ENCODE peak calls at places on chromosomes 12 and 14, in seven cellular contexts. One of them, this sample, is unnamed. For H3K27me3, the result is how much of the 10 kb centered on the place peaks cover.

GRCh38 chr12:6062427-6063378 is 61.8 kb downstream of the VWF start:
- DNase-seq in stomach: peak
- DNase-seq in uterus: peak
- DNase-seq in CD4-positive, CD25-positive, alpha-beta regulatory T cell: peak
- DNase-seq in GM12878: no peak
- DNase-seq in SJCRH30: peak
- DNase-seq in right cardiac atrium: peak
- DNase-seq in this sample: peak

GRCh38 chr14:72433511-72433910 is 460.4 kb downstream of the DPF3 start:
- DNase-seq in stomach: no peak
- DNase-seq in CD4-positive, CD25-positive, alpha-beta regulatory T cell: no peak
- DNase-seq in SJCRH30: no peak
- DNase-seq in GM12878: no peak
- DNase-seq in uterus: no peak
- DNase-seq in right cardiac atrium: no peak
- DNase-seq in this sample: no peak

GRCh38 chr12:2049604-2050540 is 2.9 kb upstream of the CACNA1C start:
- DNase-seq in SJCRH30: no peak
- DNase-seq in right cardiac atrium: no peak
- DNase-seq in uterus: no peak
- DNase-seq in CD4-positive, CD25-positive, alpha-beta regulatory T cell: no peak
- DNase-seq in GM12878: no peak
- DNase-seq in stomach: no peak
- DNase-seq in this sample: no peak

GRCh38 chr12:121741743-121742142 is 29.2 kb downstream of the TMEM120B start:
- DNase-seq in SJCRH30: no peak
- DNase-seq in uterus: no peak
- DNase-seq in CD4-positive, CD25-positive, alpha-beta regulatory T cell: no peak
- DNase-seq in right cardiac atrium: no peak
- DNase-seq in stomach: no peak
- DNase-seq in GM12878: no peak
- DNase-seq in this sample: no peak

GRCh38 chr12:110537605-110538409 is 35.7 kb downstream of the RAD9B start:
- DNase-seq in stomach: peak
- DNase-seq in GM12878: no peak
- DNase-seq in CD4-positive, CD25-positive, alpha-beta regulatory T cell: no peak
- DNase-seq in right cardiac atrium: peak
- DNase-seq in uterus: no peak
- DNase-seq in SJCRH30: peak
- DNase-seq in this sample: no peak

GRCh38 chr14:29236848-29237247 is 470.3 kb downstream of the FOXG1 start:
- DNase-seq in GM12878: no peak
- DNase-seq in stomach: no peak
- DNase-seq in right cardiac atrium: no peak
- DNase-seq in uterus: no peak
- DNase-seq in CD4-positive, CD25-positive, alpha-beta regulatory T cell: no peak
- DNase-seq in SJCRH30: no peak
- DNase-seq in this sample: no peak

GRCh38 chr14:63926641-63927040 is 73.8 kb downstream of the SYNE2 start:
- DNase-seq in GM12878: no peak
- DNase-seq in uterus: no peak
- DNase-seq in CD4-positive, CD25-positive, alpha-beta regulatory T cell: no peak
- DNase-seq in stomach: no peak
- DNase-seq in SJCRH30: no peak
- DNase-seq in right cardiac atrium: no peak
- DNase-seq in this sample: no peak

GRCh38 chr14:23640524-23641141 is 4.5 kb downstream of the DHRS2 start:
- DNase-seq in GM12878: no peak
- DNase-seq in right cardiac atrium: peak
- DNase-seq in CD4-positive, CD25-positive, alpha-beta regulatory T cell: no peak
- DNase-seq in uterus: peak
- DNase-seq in stomach: no peak
- DNase-seq in SJCRH30: peak
- DNase-seq in this sample: no peak

GRCh38 chr12:29858270-29858786 is 74.6 kb upstream of the TMTC1 start:
- DNase-seq in right cardiac atrium: no peak
- DNase-seq in GM12878: peak
- DNase-seq in uterus: no peak
- DNase-seq in CD4-positive, CD25-positive, alpha-beta regulatory T cell: no peak
- DNase-seq in stomach: no peak
- DNase-seq in SJCRH30: no peak
- DNase-seq in this sample: no peak

GRCh38 chr14:89669209-89669608 is 252.2 kb upstream of the FOXN3 start:
- DNase-seq in right cardiac atrium: peak
- DNase-seq in uterus: no peak
- DNase-seq in SJCRH30: no peak
- DNase-seq in stomach: no peak
- DNase-seq in CD4-positive, CD25-positive, alpha-beta regulatory T cell: no peak
- DNase-seq in GM12878: no peak
- DNase-seq in this sample: no peak

GRCh38 chr12:128856791-128857078 is 3.5 kb downstream of the GLT1D1 start:
- DNase-seq in SJCRH30: no peak
- DNase-seq in GM12878: no peak
- DNase-seq in CD4-positive, CD25-positive, alpha-beta regulatory T cell: no peak
- DNase-seq in right cardiac atrium: no peak
- DNase-seq in stomach: no peak
- DNase-seq in uterus: no peak
- DNase-seq in this sample: no peak

GRCh38 chr14:98290596-98290995 is 981.4 kb downstream of the BCL11B start:
- DNase-seq in SJCRH30: no peak
- DNase-seq in GM12878: no peak
- DNase-seq in right cardiac atrium: no peak
- DNase-seq in stomach: no peak
- DNase-seq in CD4-positive, CD25-positive, alpha-beta regulatory T cell: no peak
- DNase-seq in uterus: no peak
- DNase-seq in this sample: no peak

GRCh38 chr14:60878536-60878935 is 102.3 kb downstream of the TRMT5 start:
- DNase-seq in CD4-positive, CD25-positive, alpha-beta regulatory T cell: no peak
- DNase-seq in uterus: no peak
- DNase-seq in stomach: no peak
- DNase-seq in GM12878: no peak
- DNase-seq in right cardiac atrium: no peak
- DNase-seq in SJCRH30: no peak
- DNase-seq in this sample: no peak

GRCh38 chr12:114689075-114689994 is 5.4 kb upstream of the TBX3 start:
- DNase-seq in uterus: no peak
- DNase-seq in right cardiac atrium: no peak
- DNase-seq in stomach: no peak
- DNase-seq in GM12878: no peak
- DNase-seq in SJCRH30: no peak
- DNase-seq in CD4-positive, CD25-positive, alpha-beta regulatory T cell: no peak
- DNase-seq in this sample: no peak
- H3K27me3 ChIP-seq in uterus: under half
- H3K27me3 ChIP-seq in right cardiac atrium: under half
- H3K27me3 ChIP-seq in stomach: half or more
- H3K27me3 ChIP-seq in GM12878: under half
- H3K27me3 ChIP-seq in SJCRH30: under half
- H3K27me3 ChIP-seq in CD4-positive, CD25-positive, alpha-beta regulatory T cell: under half
- H3K27me3 ChIP-seq in this sample: under half

GRCh38 chr12:124565071-124565491 is 2.3 kb downstream of the NCOR2 start:
- DNase-seq in GM12878: no peak
- DNase-seq in SJCRH30: no peak
- DNase-seq in stomach: no peak
- DNase-seq in uterus: no peak
- DNase-seq in CD4-positive, CD25-positive, alpha-beta regulatory T cell: no peak
- DNase-seq in right cardiac atrium: no peak
- DNase-seq in this sample: no peak
- H3K4me3 ChIP-seq in GM12878: peak
- H3K4me3 ChIP-seq in SJCRH30: no peak
- H3K4me3 ChIP-seq in stomach: peak
- H3K4me3 ChIP-seq in uterus: no peak
- H3K4me3 ChIP-seq in CD4-positive, CD25-positive, alpha-beta regulatory T cell: no peak
- H3K4me3 ChIP-seq in right cardiac atrium: no peak
- H3K4me3 ChIP-seq in this sample: no peak

GRCh38 chr12:115619889-115620288 is 657.6 kb downstream of the MED13L start:
- DNase-seq in GM12878: no peak
- DNase-seq in CD4-positive, CD25-positive, alpha-beta regulatory T cell: no peak
- DNase-seq in SJCRH30: no peak
- DNase-seq in stomach: no peak
- DNase-seq in uterus: no peak
- DNase-seq in right cardiac atrium: no peak
- DNase-seq in this sample: no peak

GRCh38 chr12:115623275-115623674 is 654.2 kb downstream of the MED13L start:
- DNase-seq in GM12878: no peak
- DNase-seq in stomach: no peak
- DNase-seq in uterus: no peak
- DNase-seq in SJCRH30: no peak
- DNase-seq in right cardiac atrium: no peak
- DNase-seq in CD4-positive, CD25-positive, alpha-beta regulatory T cell: no peak
- DNase-seq in this sample: no peak

GRCh38 chr12:115626210-115626609 is 651.3 kb downstream of the MED13L start:
- DNase-seq in stomach: no peak
- DNase-seq in right cardiac atrium: no peak
- DNase-seq in SJCRH30: no peak
- DNase-seq in GM12878: no peak
- DNase-seq in uterus: no peak
- DNase-seq in CD4-positive, CD25-positive, alpha-beta regulatory T cell: no peak
- DNase-seq in this sample: no peak

GRCh38 chr12:115620816-115621215 is 656.7 kb downstream of the MED13L start:
- DNase-seq in stomach: no peak
- DNase-seq in SJCRH30: no peak
- DNase-seq in GM12878: no peak
- DNase-seq in uterus: no peak
- DNase-seq in CD4-positive, CD25-positive, alpha-beta regulatory T cell: no peak
- DNase-seq in right cardiac atrium: no peak
- DNase-seq in this sample: no peak

DNA sequence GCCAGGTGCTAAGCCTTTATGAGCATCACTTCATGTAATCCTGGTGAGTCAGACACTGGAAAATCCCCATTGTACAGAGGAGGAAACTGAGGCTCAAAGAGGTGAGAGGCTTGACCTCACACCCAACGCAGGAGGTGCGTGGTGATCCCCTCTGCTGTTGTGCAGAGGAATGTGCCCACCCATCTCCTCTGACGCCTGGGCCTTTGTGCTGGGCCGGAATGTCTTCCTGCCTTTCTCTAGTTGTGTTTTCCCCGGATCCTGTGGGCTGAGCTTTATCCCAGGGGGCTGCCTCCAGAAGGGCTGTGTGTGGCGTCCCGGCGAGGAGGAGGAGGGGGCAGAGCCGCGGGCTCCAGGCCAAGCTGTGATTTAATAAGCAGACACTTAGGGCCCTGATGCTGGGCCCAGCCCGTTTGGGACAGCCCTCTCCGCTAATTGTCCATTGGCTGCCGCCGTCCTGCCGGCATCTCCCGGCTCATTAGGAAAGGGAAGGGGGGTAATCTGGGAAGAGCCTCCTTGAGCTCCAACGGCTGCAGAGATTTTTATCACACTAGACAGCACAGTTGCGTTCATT is 653.6 kb downstream of the MED13L start:
- DNase-seq in GM12878: no peak
- DNase-seq in CD4-positive, CD25-positive, alpha-beta regulatory T cell: no peak
- DNase-seq in stomach: no peak
- DNase-seq in SJCRH30: no peak
- DNase-seq in uterus: no peak
- DNase-seq in right cardiac atrium: peak
- DNase-seq in this sample: no peak
- H3K27ac ChIP-seq in GM12878: no peak
- H3K27ac ChIP-seq in CD4-positive, CD25-positive, alpha-beta regulatory T cell: no peak
- H3K27ac ChIP-seq in stomach: no peak
- H3K27ac ChIP-seq in SJCRH30: no peak
- H3K27ac ChIP-seq in uterus: no peak
- H3K27ac ChIP-seq in right cardiac atrium: peak
- H3K27ac ChIP-seq in this sample: no peak

DNA sequence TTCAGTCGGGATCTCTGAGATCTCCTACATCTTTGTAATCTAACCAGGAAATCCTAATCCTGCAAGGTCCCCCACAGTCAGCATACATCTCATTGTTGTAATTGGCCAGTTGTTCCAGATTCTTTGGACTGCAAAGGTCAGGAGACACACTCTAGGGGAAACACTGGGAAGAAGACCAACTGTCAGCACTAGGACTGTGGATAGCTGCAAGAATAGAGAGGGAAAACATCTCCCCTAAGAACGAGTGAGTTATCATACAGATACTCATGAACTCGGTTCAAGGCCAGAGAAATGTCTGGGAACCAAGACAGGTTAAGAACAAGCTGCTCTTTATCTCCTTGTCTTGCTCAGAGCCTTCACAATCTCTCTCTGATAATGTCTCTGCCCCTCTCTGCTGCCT is 217.8 kb upstream of the TMPO start:
- DNase-seq in CD4-positive, CD25-positive, alpha-beta regulatory T cell: no peak
- DNase-seq in GM12878: no peak
- DNase-seq in uterus: no peak
- DNase-seq in SJCRH30: no peak
- DNase-seq in right cardiac atrium: no peak
- DNase-seq in stomach: no peak
- DNase-seq in this sample: no peak
- H3K27me3 ChIP-seq in CD4-positive, CD25-positive, alpha-beta regulatory T cell: under half
- H3K27me3 ChIP-seq in GM12878: under half
- H3K27me3 ChIP-seq in uterus: under half
- H3K27me3 ChIP-seq in SJCRH30: under half
- H3K27me3 ChIP-seq in right cardiac atrium: under half
- H3K27me3 ChIP-seq in stomach: under half
- H3K27me3 ChIP-seq in this sample: under half

GRCh38 chr12:45975506-45975905 is 14.9 kb downstream of the SCAF11 start:
- DNase-seq in GM12878: no peak
- DNase-seq in uterus: no peak
- DNase-seq in CD4-positive, CD25-positive, alpha-beta regulatory T cell: no peak
- DNase-seq in SJCRH30: no peak
- DNase-seq in right cardiac atrium: no peak
- DNase-seq in stomach: no peak
- DNase-seq in this sample: no peak
- H3K4me3 ChIP-seq in GM12878: no peak
- H3K4me3 ChIP-seq in uterus: no peak
- H3K4me3 ChIP-seq in CD4-positive, CD25-positive, alpha-beta regulatory T cell: no peak
- H3K4me3 ChIP-seq in SJCRH30: no peak
- H3K4me3 ChIP-seq in right cardiac atrium: no peak
- H3K4me3 ChIP-seq in stomach: no peak
- H3K4me3 ChIP-seq in this sample: no peak

GRCh38 chr14:21437063-21437901 is 18.6 kb downstream of the CHD8 start:
- DNase-seq in uterus: peak
- DNase-seq in CD4-positive, CD25-positive, alpha-beta regulatory T cell: peak
- DNase-seq in GM12878: peak
- DNase-seq in stomach: peak
- DNase-seq in right cardiac atrium: peak
- DNase-seq in SJCRH30: peak
- DNase-seq in this sample: peak
- H3K27ac ChIP-seq in uterus: peak
- H3K27ac ChIP-seq in CD4-positive, CD25-positive, alpha-beta regulatory T cell: peak
- H3K27ac ChIP-seq in GM12878: peak
- H3K27ac ChIP-seq in stomach: peak
- H3K27ac ChIP-seq in right cardiac atrium: peak
- H3K27ac ChIP-seq in SJCRH30: peak
- H3K27ac ChIP-seq in this sample: peak

DNA sequence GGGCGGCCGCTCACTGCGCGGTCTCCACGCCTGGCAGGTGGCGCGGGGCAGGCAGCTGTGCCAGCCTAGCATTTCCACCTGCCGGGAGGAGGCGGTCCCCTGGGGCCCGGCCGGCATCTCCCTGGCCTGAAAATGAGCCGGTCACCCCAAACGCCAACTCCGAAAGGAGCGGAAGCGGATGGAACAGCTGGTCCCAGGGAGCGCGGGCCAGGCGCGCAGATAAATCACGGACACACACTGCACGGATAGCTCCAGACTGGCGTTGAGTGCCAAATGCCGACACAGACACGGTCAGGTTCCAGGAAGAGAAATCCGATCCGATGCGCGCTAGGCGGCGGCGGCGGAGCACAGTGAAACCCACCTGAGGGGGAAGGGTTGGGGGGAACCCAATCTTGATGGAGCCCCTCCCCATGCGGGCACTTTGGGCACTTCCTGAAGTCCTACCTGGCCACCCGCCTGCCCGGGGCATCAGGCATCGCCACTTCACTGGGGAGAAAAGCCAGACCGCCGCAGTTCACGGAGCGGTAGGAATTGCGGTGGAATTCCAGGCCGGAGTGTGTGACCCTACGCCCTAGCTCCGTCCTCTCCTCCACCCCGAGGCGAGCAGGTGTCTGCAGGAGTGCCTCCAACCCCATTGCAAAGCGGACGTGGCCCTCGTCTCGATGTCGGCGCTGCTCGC is 624 bp upstream of the PLEKHD1 start:
- DNase-seq in uterus: no peak
- DNase-seq in stomach: no peak
- DNase-seq in SJCRH30: peak
- DNase-seq in GM12878: no peak
- DNase-seq in CD4-positive, CD25-positive, alpha-beta regulatory T cell: no peak
- DNase-seq in right cardiac atrium: peak
- DNase-seq in this sample: no peak
- H3K27me3 ChIP-seq in uterus: under half
- H3K27me3 ChIP-seq in stomach: under half
- H3K27me3 ChIP-seq in SJCRH30: under half
- H3K27me3 ChIP-seq in GM12878: under half
- H3K27me3 ChIP-seq in CD4-positive, CD25-positive, alpha-beta regulatory T cell: under half
- H3K27me3 ChIP-seq in right cardiac atrium: under half
- H3K27me3 ChIP-seq in this sample: under half